ENCODE peak calls at places on chromosomes 12 and 14, in seven cellular contexts. P is IMR-90, L is mesenchymal stem cell, V is neuronal stem cell, C is H9, Q is H1, X is trophoblast cell. E is an unnamed sample.

GRCh38 chr14:102088012-102088792 is 1.4 kb upstream of the HSP90AA1 start:
- DNase-seq in P (no peak), L (peak; percentile 37), V (no peak), Q (peak; percentile 77), C (peak; percentile 92), X (peak; percentile 53), E (peak; percentile 92)

GRCh38 chr12:75345531-75345930 is 11.1 kb downstream of the GLIPR1L1 start:
- DNase-seq in X (no peak), C (no peak), P (peak; percentile 28), Q (no peak), V (no peak), L (no peak), E (no peak)

GRCh38 chr12:100868487-100868886 is 73.9 kb downstream of the ANO4 start:
- DNase-seq in V (no peak), P (peak; percentile 23), L (peak; percentile 45), C (no peak), Q (no peak), X (no peak), E (peak; percentile 40)

GRCh38 chr12:111850526-111850925 is 8.5 kb downstream of the MAPKAPK5 start:
- DNase-seq in Q (no peak), L (no peak), V (no peak), C (no peak), P (no peak), X (no peak), E (no peak)

GRCh38 chr12:52006726-52007157 is at the start of gene TAMALIN:
- DNase-seq in L (peak; percentile 79), X (no peak), Q (no peak), P (peak; percentile 53), V (peak; percentile 68), C (peak; percentile 64), E (peak; percentile 57)

GRCh38 chr12:122848471-122849351 is 13.5 kb downstream of the HIP1R start:
- DNase-seq in X (no peak), P (no peak), Q (no peak), L (no peak), C (no peak), V (no peak), E (no peak)

GRCh38 chr12:42698213-42698612 is 108.7 kb upstream of the PRICKLE1 start:
- DNase-seq in C (no peak), X (no peak), Q (no peak), V (no peak), L (peak; percentile 33), P (no peak), E (no peak)

GRCh38 chr14:59918824-59919581 is 941 bp upstream of the LRRC9 start:
- DNase-seq in V (peak; percentile 14), P (peak; percentile 18), Q (no peak), X (peak; percentile 49), L (peak; percentile 49), C (no peak), E (peak; percentile 48)

GRCh38 chr14:101857226-101857625 is 95.7 kb downstream of the PPP2R5C start:
- DNase-seq in C (peak; percentile 56), X (no peak), V (no peak), Q (no peak), L (no peak), P (no peak), E (peak; percentile 68)

GRCh38 chr14:22887260-22887989 is 4.4 kb downstream of the REM2 start:
- DNase-seq in V (peak; percentile 76), Q (no peak), X (peak; percentile 73), L (peak; percentile 82), P (peak; percentile 75), C (peak; percentile 83), E (peak; percentile 98)

GRCh38 chr12:108839890-108840230 is 17.5 kb downstream of the SSH1 start:
- DNase-seq in C (no peak), L (no peak), P (no peak), V (no peak), X (no peak), Q (no peak), E (no peak)

GRCh38 chr12:124915249-124916236 is 1.1 kb upstream of the UBC start:
- DNase-seq in P (peak; percentile 21), X (no peak), L (peak; percentile 63), Q (no peak), C (peak; percentile 72), V (no peak), E (no peak)

GRCh38 chr14:76641541-76641940 is 119.7 kb upstream of the VASH1 start:
- DNase-seq in X (no peak), L (no peak), C (no peak), P (no peak), V (no peak), Q (no peak), E (no peak)

GRCh38 chr12:93982847-93983315 is 165.5 kb upstream of the PLXNC1 start:
- DNase-seq in V (no peak), X (no peak), Q (no peak), C (no peak), L (peak; percentile 87), P (peak; percentile 93), E (peak; percentile 54)

DNA sequence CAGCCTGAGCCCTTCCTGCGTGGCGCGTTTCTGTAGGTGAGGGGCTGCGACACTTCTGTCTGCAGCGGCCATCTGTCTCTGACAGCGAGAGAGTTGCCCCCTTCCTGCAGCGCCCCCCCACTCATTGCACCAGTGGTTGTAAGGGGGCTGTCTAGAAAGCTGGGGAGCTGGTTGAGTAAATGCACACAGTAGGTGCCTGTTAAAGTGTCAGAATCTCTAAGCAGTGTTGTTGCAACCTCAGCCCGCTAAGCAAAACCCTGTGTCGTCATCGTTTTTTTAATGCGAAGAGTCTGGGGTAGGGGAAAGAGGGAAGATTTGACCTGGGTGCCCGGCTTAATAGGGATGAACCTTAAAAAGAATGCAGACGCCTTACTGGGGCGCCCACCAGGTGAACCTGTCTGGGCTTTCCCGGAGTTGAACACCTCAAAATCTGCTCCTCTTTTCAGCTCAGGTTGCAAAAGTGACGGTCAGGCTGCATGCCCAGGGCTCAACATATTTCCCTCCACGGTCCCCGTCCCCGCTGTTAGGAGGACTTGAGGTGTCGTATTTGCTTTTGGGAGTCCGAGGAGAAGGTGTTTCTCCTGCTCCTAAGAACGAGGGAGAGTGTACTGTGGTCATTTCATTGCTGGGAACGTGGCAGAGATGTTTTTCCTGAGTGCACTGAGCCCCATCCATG is 1.0 kb downstream of the DLK1 start:
- DNase-seq in C (no peak), Q (no peak), V (no peak), X (no peak), P (no peak), L (no peak), E (no peak)
- H2BK5ac ChIP-seq in C (no peak overlapping the region), Q (no peak overlapping the region), V (peak overlapping the region; percentile 98), X (no peak overlapping the region), P (no peak overlapping the region), L (no peak overlapping the region), E (no peak overlapping the region)

GRCh38 chr12:20101046-20101445 is 267.3 kb upstream of the PDE3A start:
- DNase-seq in Q (no peak), X (no peak), V (no peak), C (no peak), L (no peak), P (peak; percentile 6), E (no peak)

GRCh38 chr12:20096430-20096829 is 271.9 kb upstream of the PDE3A start:
- DNase-seq in L (peak; percentile 12), V (no peak), C (no peak), X (no peak), Q (no peak), P (peak; percentile 10), E (no peak)

GRCh38 chr12:20099395-20099976 is 268.9 kb upstream of the PDE3A start:
- DNase-seq in V (no peak), C (no peak), P (no peak), L (no peak), X (no peak), Q (no peak), E (peak; percentile 40)

GRCh38 chr12:20097561-20097960 is 270.8 kb upstream of the PDE3A start:
- DNase-seq in X (no peak), Q (no peak), V (no peak), P (peak; percentile 75), C (no peak), L (peak; percentile 69), E (no peak)
- H3K4me2 ChIP-seq in X (no peak overlapping the region), Q (no peak overlapping the region), V (no peak overlapping the region), P (no peak overlapping the region), C (no peak overlapping the region), L (no peak overlapping the region), E (no peak overlapping the region)

GRCh38 chr12:30792648-30793499 is 38.1 kb upstream of the CAPRIN2 start:
- DNase-seq in V (no peak), C (no peak), P (peak; percentile 55), X (no peak), Q (no peak), L (peak; percentile 63), E (peak; percentile 56)
- H3K79me1 ChIP-seq in V (no peaks in the 10 kb centered on the region), C (no peaks in the 10 kb centered on the region), P (peaks cover 10% of the 10 kb centered on the region), X (peaks cover 9% of the 10 kb centered on the region), Q (no peaks in the 10 kb centered on the region), L (peaks cover 6% of the 10 kb centered on the region), E (no peaks in the 10 kb centered on the region)

GRCh38 chr12:53091756-53092155 is 5.7 kb upstream of the IGFBP6 start:
- DNase-seq in X (no peak), Q (no peak), C (no peak), L (no peak), V (no peak), P (no peak), E (peak; percentile 23)

GRCh38 chr12:53090559-53090958 is 6.9 kb upstream of the IGFBP6 start:
- DNase-seq in V (no peak), P (no peak), C (no peak), L (no peak), X (no peak), Q (no peak), E (no peak)

GRCh38 chr12:53094394-53094787 is 3.1 kb upstream of the IGFBP6 start:
- DNase-seq in L (no peak), C (no peak), Q (no peak), X (no peak), V (no peak), P (no peak), E (no peak)

GRCh38 chr12:53093777-53094393 is 3.6 kb upstream of the IGFBP6 start:
- DNase-seq in L (peak; percentile 74), P (peak; percentile 25), C (no peak), Q (no peak), V (no peak), X (no peak), E (no peak)

GRCh38 chr12:53090105-53090504 is 7.4 kb upstream of the IGFBP6 start:
- DNase-seq in L (no peak), Q (no peak), C (no peak), V (no peak), P (no peak), X (no peak), E (no peak)
- H2BK5ac ChIP-seq in L (no peak overlapping the region), Q (no peak overlapping the region), C (no peak overlapping the region), V (no peak overlapping the region), P (no peak overlapping the region), X (no peak overlapping the region), E (no peak overlapping the region)

DNA sequence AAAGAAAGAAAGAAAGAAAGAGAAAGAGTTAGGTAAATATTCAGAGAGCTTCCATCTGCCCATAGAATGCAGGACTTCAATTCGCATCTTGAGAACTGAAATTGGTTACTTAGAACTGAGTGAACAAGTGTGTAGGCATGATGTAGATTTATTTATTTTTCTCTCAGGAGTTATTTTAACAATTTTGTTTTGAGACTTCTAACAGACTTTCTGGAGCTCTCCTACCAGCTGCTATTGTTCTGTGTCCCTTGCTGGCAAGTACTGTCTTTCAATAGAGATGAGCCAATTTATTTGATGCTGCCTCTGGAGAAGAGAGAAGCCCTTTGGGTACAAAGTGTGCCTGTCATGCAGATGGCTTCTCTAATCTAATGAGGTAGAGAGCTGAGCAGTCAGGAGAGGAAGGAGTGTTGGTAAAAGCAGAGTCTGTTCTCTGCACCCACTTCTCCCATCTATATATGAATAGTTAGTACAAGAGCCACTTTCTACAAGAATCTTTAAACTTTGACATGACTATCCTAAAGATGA is 67.0 kb downstream of the SYT1 start:
- DNase-seq in X (no peak), Q (no peak), L (no peak), C (no peak), P (peak; percentile 7), V (no peak), E (no peak)
- H3K4me2 ChIP-seq in X (no peak overlapping the region), Q (no peak overlapping the region), L (no peak overlapping the region), C (no peak overlapping the region), P (no peak overlapping the region), V (no peak overlapping the region), E (no peak overlapping the region)

E was measured in mesendoderm.